ENCODE peak calls at places on chromosomes 16 and 17, in seven cellular contexts. V is A549, N is left ventricle myocardium inferior, K is body of pancreas, G is esophagus muscularis mucosa, H is mammary epithelial cell, O is IMR-90. U is an unnamed sample. For H3K4me1, the result is how much of the 10 kb centered on the place peaks cover.

GRCh38 chr17:34762078-34762477 is 182.7 kb downstream of the TMEM132E start:
- DNase-seq in V (no peak), N (no peak), K (no peak), G (no peak), H (no peak), O (no peak), U (no peak)

GRCh38 chr16:48556913-48557351 is 53.0 kb downstream of the N4BP1 start:
- DNase-seq in V (no peak), N (no peak), K (no peak), G (no peak), H (peak), O (peak), U (no peak)

GRCh38 chr16:70678898-70679652 is 6.8 kb downstream of the MTSS2 start:
- DNase-seq in V (no peak), N (peak), K (no peak), G (no peak), H (no peak), O (no peak), U (no peak)

GRCh38 chr16:48537275-48537674 is 72.7 kb downstream of the N4BP1 start:
- DNase-seq in V (no peak), N (no peak), K (no peak), G (no peak), H (no peak), O (no peak), U (no peak)

GRCh38 chr17:81000089-81000630 is 8.5 kb downstream of the CHMP6 start:
- DNase-seq in V (no peak), N (no peak), K (no peak), G (no peak), H (no peak), O (no peak), U (peak)

GRCh38 chr17:27457731-27458523 is 1.7 kb downstream of the KSR1 start:
- DNase-seq in V (no peak), N (no peak), K (no peak), G (no peak), H (no peak), O (peak), U (no peak)

GRCh38 chr17:28338056-28338768 is 2.7 kb downstream of the TNFAIP1 start:
- DNase-seq in V (no peak), N (no peak), K (no peak), G (no peak), H (no peak), O (peak), U (no peak)

GRCh38 chr17:64240741-64241347 is 22.2 kb downstream of the TEX2 start:
- DNase-seq in V (no peak), N (peak), K (no peak), G (no peak), H (peak), O (peak), U (no peak)

GRCh38 chr17:66691644-66692500 is 143.0 kb upstream of the CACNG5 start:
- DNase-seq in V (peak), N (no peak), K (no peak), G (no peak), H (no peak), O (peak), U (peak)

GRCh38 chr17:12134587-12134986 is 113.9 kb downstream of the MAP2K4 start:
- DNase-seq in V (no peak), N (no peak), K (no peak), G (no peak), H (no peak), O (no peak), U (no peak)

GRCh38 chr16:47732122-47732805 is 271.1 kb downstream of the PHKB start:
- DNase-seq in V (peak), N (no peak), K (no peak), G (peak), H (peak), O (peak), U (no peak)

GRCh38 chr16:85460983-85461813 is 151.9 kb upstream of the GSE1 start:
- DNase-seq in V (peak), N (no peak), K (no peak), G (no peak), H (peak), O (peak), U (no peak)

GRCh38 chr17:59846391-59847165 is 46.2 kb downstream of the TUBD1 start:
- DNase-seq in V (peak), N (peak), K (no peak), G (peak), H (peak), O (peak), U (no peak)

GRCh38 chr17:47883589-47884426 is 12.2 kb upstream of the SP2 start:
- DNase-seq in V (no peak), N (no peak), K (no peak), G (no peak), H (no peak), O (no peak), U (peak)

GRCh38 chr16:85504242-85504641 is 108.9 kb upstream of the GSE1 start:
- DNase-seq in V (no peak), N (no peak), K (no peak), G (no peak), H (no peak), O (no peak), U (no peak)

GRCh38 chr16:89013111-89013510 is 36.1 kb upstream of the CBFA2T3 start:
- DNase-seq in V (no peak), N (no peak), K (no peak), G (no peak), H (no peak), O (no peak), U (no peak)

GRCh38 chr17:75720656-75721462 is at the start of gene ITGB4:
- DNase-seq in V (peak), N (peak), K (peak), G (no peak), H (peak), O (no peak), U (peak)

GRCh38 chr17:77373298-77374169 is 232.8 kb downstream of the SEC14L1 start:
- DNase-seq in V (no peak), N (peak), K (peak), G (no peak), H (no peak), O (no peak), U (peak)

GRCh38 chr16:14309906-14310305 is 238.8 kb downstream of the MRTFB start:
- DNase-seq in V (peak), N (no peak), K (no peak), G (no peak), H (peak), O (peak), U (no peak)
- H3K4me1 ChIP-seq in V (half or more), N (half or more), K (half or more), G (half or more), H (half or more), O (under half), U (under half)

DNA sequence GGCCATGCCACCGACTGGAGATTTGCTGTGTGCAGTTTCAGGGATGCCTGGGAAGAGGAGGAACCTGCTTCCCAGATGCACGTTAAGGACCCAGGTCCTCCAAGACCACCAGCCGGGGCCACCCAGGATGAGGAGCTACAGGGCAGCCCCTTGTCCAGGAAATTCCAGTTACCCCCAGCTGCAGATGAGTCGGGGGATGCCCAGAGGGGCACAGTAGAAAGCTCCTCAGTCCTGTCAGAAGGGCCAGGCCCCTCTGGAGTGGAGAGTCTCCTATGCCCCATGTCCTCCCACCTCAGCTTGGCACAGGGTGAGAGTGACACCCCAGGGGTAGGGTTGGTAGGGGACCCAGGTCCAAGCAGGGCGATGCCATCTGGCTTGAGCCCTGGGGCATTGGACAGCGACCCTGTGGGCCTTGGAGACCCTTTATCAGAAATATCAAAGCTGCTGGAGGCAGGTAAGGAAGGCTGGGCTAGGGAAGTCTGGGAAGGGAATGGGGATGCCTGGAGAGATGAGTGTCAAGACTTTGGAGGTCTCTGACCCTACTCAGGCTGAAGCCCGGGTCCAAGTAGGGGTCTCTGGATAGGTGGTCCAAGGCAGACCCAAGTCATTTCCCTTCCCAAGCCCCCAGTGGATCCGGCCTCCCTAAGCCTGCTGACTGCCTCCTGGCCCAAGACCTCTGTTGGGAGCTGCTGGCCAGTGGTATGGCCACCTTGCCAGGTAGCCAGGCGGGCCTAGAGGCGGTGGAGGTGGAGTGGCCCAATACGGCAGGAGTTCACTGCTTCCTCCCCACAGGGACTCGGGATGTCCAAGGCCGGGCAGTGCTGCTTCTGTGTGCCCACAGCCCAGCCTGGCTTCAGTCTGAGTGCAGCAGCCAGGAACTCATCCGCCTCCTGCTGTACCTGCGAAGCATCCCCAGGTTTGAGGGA is 1.0 kb downstream of the PLEKHG4 start:
- DNase-seq in V (no peak), N (no peak), K (no peak), G (no peak), H (no peak), O (no peak), U (no peak)
- H3K4me3 ChIP-seq in V (peak), N (peak), K (no peak), G (peak), H (no peak), O (no peak), U (peak)

GRCh38 chr17:4551141-4551540 is 4.0 kb downstream of the MYBBP1A start:
- DNase-seq in V (peak), N (no peak), K (no peak), G (no peak), H (no peak), O (no peak), U (no peak)
- TF ChIP-seq CTCF in V (peak), N (no peak), K (no peak), G (no peak), H (no peak), O (no peak), U (no peak)

GRCh38 chr17:35915153-35915969 is 15.2 kb downstream of the RDM1 start:
- DNase-seq in V (no peak), N (no peak), K (no peak), G (no peak), H (no peak), O (no peak), U (no peak)

GRCh38 chr17:35917519-35918213 is 12.9 kb downstream of the RDM1 start:
- DNase-seq in V (no peak), N (no peak), K (no peak), G (no peak), H (no peak), O (no peak), U (no peak)

GRCh38 chr17:35920229-35920628 is 10.3 kb downstream of the RDM1 start:
- DNase-seq in V (no peak), N (no peak), K (no peak), G (no peak), H (no peak), O (no peak), U (no peak)

GRCh38 chr17:35914354-35914753 is 16.2 kb downstream of the RDM1 start:
- DNase-seq in V (no peak), N (no peak), K (no peak), G (no peak), H (no peak), O (no peak), U (no peak)

DNA sequence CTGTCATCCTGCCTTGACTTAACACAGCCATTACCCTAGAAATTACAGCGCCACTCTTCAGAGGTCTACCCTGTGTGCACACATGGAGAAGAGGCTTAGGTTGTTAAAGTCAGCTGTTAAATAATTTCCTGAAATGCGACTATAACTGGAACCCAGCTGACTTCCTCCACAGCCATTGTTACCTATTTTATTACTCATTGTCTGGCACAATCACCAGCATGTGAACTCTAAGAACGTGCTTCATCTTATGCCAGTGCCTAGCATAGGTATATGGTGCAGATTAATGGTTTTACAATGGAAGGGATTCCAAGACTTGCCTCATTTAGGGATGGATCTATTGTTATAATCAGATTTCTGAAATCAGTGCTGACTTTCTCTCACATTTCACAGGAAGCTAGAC is 11.9 kb downstream of the RDM1 start:
- DNase-seq in V (no peak), N (no peak), K (no peak), G (no peak), H (no peak), O (no peak), U (no peak)
- H3K4me1 ChIP-seq in V (under half), N (under half), K (under half), G (under half), H (under half), O (under half), U (under half)

GRCh38 chr16:59880626-59881025 is 1146.5 kb upstream of the GOT2 start:
- DNase-seq in V (no peak), N (no peak), K (no peak), G (no peak), H (peak), O (no peak), U (no peak)
- H3K4me3 ChIP-seq in V (no peak), N (no peak), K (no peak), G (no peak), H (no peak), O (no peak), U (no peak)

GRCh38 chr16:68064791-68065365 is 20.3 kb upstream of the NFATC3 start:
- DNase-seq in V (peak), N (peak), K (peak), G (no peak), H (peak), O (peak), U (peak)
- TF ChIP-seq CTCF in V (peak), N (peak), K (peak), G (peak), H (peak), O (peak), U (peak)

U was measured in lower lobe of right lung.